ENCODE peak calls at places on chromosomes 5 and 9, in four cellular contexts. C is K562, X is WTC11, B is HepG2. Y is an unnamed sample.

GRCh38 chr5:29769474-29769873 is 1424.0 kb upstream of the CDH6 start:
- DNase-seq in X (no peak), B (no peak), C (no peak), Y (no peak)

GRCh38 chr5:180154821-180155220 is 54.2 kb downstream of the RASGEF1C start:
- DNase-seq in B (no peak), X (no peak), C (no peak), Y (no peak)

GRCh38 chr5:128271859-128272446 is 188.4 kb downstream of the SLC12A2 start:
- DNase-seq in X (no peak), C (no peak), B (no peak), Y (no peak)

GRCh38 chr9:123851851-123852250 is 78.1 kb downstream of the DENND1A start:
- DNase-seq in B (no peak), X (peak), C (no peak), Y (no peak)

GRCh38 chr9:22382331-22382730 is 64.3 kb upstream of the DMRTA1 start:
- DNase-seq in B (no peak), C (no peak), X (no peak), Y (no peak)

GRCh38 chr9:135757356-135757755 is 55.4 kb downstream of the KCNT1 start:
- DNase-seq in X (no peak), C (no peak), B (no peak), Y (no peak)

GRCh38 chr5:93251347-93251746 is 329.7 kb downstream of the NR2F1-AS1 start:
- DNase-seq in C (no peak), X (no peak), B (no peak), Y (no peak)

GRCh38 chr9:96299823-96300222 is 2.2 kb downstream of the HSD17B3 start:
- DNase-seq in X (no peak), B (no peak), C (no peak), Y (no peak)

GRCh38 chr9:18874069-18874468 is 158.9 kb downstream of the SAXO1 start:
- DNase-seq in X (no peak), C (no peak), B (no peak), Y (no peak)

GRCh38 chr5:124402144-124402581 is 344.3 kb downstream of the ZNF608 start:
- DNase-seq in B (no peak), X (no peak), C (no peak), Y (no peak)

GRCh38 chr9:20558609-20559016 is 63.7 kb downstream of the MLLT3 start:
- DNase-seq in C (no peak), B (no peak), X (no peak), Y (no peak)

GRCh38 chr5:179257190-179257741 is 88.0 kb downstream of the ADAMTS2 start:
- DNase-seq in X (peak), C (no peak), B (no peak), Y (no peak)

GRCh38 chr5:75050415-75050814 is 1.9 kb downstream of the GCNT4 start:
- DNase-seq in C (peak), B (peak), X (peak), Y (no peak)

GRCh38 chr9:6911901-6912650 is 154.3 kb downstream of the KDM4C start:
- DNase-seq in B (no peak), X (no peak), C (no peak), Y (no peak)

GRCh38 chr5:139223481-139223880 is 25.3 kb upstream of the SIL1 start:
- DNase-seq in X (no peak), C (no peak), B (no peak), Y (no peak)

GRCh38 chr9:131727184-131727785 is 12.6 kb downstream of the RAPGEF1 start:
- DNase-seq in X (no peak), B (no peak), C (no peak), Y (no peak)

GRCh38 chr9:37209431-37210386 is 89.3 kb downstream of the ZCCHC7 start:
- DNase-seq in X (no peak), B (peak), C (no peak), Y (no peak)

GRCh38 chr5:67035098-67035740 is 161.4 kb downstream of the CD180 start:
- DNase-seq in X (no peak), B (no peak), C (no peak), Y (no peak)

GRCh38 chr9:111483419-111483861 is 743 bp downstream of the ECPAS start:
- DNase-seq in C (peak), X (no peak), B (peak), Y (no peak)

GRCh38 chr5:173464813-173465212 is 136.6 kb upstream of the STC2 start:
- DNase-seq in X (no peak), C (no peak), B (no peak), Y (no peak)
- TF ChIP-seq TCF7 in X (no peak), C (no peak), B (no peak), Y (no peak)

GRCh38 chr9:76984476-76984875 is 35.0 kb upstream of the FOXB2 start:
- DNase-seq in B (no peak), X (no peak), C (no peak), Y (no peak)

GRCh38 chr9:76985581-76985980 is 33.9 kb upstream of the FOXB2 start:
- DNase-seq in C (no peak), X (no peak), B (no peak), Y (no peak)

GRCh38 chr9:76988941-76989340 is 30.5 kb upstream of the FOXB2 start:
- DNase-seq in B (no peak), X (no peak), C (no peak), Y (no peak)

GRCh38 chr9:76989501-76989900 is 30.0 kb upstream of the FOXB2 start:
- DNase-seq in B (no peak), C (no peak), X (no peak), Y (no peak)

DNA sequence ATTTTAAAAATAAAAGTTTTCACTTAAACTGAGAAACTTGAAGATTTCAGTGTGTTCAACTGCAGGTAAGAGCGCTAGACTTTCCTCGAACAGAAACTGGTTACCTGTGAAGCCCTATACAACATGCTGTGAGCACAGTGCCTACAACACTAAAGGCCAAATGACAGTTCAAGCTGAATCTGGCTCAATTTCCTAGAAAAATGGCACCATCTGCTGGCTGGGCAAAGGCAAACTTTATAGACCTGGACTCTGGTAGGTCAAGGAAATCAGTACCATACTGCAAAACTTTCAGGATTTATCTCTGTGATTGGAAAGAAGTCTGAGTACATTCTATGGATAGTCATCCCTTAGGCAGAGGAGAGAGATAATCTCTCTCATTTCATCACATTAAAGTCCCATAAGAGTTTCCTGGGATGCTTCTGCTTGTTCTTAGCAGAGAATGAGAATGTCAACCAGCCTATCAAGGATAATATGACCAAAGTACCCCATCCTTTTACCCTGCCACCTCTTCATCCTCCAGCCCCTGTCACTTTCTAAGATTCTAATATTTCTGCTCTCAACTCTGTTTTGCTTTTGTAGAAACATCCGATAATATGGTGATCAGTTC is 31.8 kb upstream of the FOXB2 start:
- DNase-seq in X (peak), C (peak), B (peak), Y (peak)
- TF ChIP-seq TCF7 in X (no peak), C (no peak), B (no peak), Y (no peak)

DNA sequence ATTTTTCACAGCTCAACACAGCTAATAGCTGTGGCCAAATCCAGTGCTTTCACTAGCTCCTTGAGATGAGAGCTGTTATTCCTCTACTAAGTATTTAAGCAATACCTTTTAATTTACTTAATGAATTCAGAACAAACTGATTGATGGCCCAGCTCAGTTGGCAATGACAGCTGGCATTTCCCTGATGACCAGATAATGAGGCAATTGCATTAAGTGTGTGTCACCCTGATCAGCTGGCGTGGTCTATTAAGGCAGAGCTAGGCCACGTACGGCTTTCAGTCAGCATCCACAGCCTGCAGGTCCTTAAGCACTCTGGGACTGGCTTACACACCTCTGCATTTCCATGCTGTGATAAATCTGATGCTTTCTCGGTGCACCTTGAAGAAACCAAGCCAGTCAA is 34.4 kb downstream of the TTLL11 start:
- DNase-seq in B (no peak), C (no peak), X (no peak), Y (no peak)
- TF ChIP-seq TCF7 in B (no peak), C (no peak), X (no peak), Y (no peak)

GRCh38 chr5:111996574-111996973 is 239.6 kb upstream of the NREP start:
- DNase-seq in C (no peak), B (no peak), X (no peak), Y (no peak)

GRCh38 chr5:111998871-111999270 is 241.9 kb upstream of the NREP start:
- DNase-seq in C (no peak), B (no peak), X (no peak), Y (no peak)

GRCh38 chr5:112002368-112002767 is 245.4 kb upstream of the NREP start:
- DNase-seq in X (no peak), C (no peak), B (no peak), Y (no peak)

GRCh38 chr5:111997308-111998159 is 240.5 kb upstream of the NREP start:
- DNase-seq in X (no peak), B (no peak), C (no peak), Y (no peak)

GRCh38 chr5:111999286-111999685 is 242.3 kb upstream of the NREP start:
- DNase-seq in X (no peak), C (no peak), B (no peak), Y (no peak)
- TF ChIP-seq TCF7 in X (no peak), C (no peak), B (no peak), Y (no peak)

DNA sequence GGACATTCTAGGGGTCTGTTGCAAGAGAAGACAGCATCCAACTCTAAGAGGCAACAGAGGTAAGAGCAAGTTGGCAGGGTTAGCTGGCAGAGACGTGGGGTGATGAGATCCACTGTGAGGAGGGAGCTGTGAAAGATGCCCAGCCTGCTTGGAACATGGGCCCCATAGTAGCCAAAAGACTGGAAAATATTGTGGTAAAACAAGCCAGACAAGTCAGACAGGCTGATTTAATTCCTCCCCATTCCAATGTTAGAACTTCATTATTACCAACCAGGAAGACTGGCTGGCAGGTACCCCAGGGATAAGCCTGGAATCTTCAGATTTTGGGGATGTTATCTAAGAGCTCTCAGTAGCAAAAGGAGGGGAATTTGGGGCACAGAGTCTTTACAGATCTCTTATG is 181.3 kb downstream of the SEC61B start:
- DNase-seq in B (no peak), C (no peak), X (no peak), Y (no peak)
- TF ChIP-seq TCF7 in B (no peak), C (no peak), X (no peak), Y (no peak)

DNA sequence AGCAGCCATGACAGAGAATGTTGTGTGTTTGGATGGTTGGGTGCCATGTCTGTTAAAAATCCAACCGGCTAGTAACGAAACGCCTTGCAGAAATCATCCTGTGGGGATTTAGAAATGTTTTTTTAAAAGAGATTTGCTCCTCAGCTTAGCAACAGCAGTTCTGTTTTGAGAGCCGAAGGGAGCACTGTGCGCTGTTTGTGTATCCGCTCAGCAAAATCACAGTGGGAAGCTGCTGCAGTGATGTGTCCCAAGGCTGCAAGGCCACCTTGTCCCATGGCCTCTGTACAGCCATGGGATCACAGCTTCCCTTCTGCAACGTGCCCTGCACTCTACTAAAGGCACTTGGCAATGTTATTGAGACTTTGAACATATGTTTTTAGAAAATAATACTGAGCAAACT is 40.9 kb downstream of the TRIO start:
- DNase-seq in B (no peak), X (no peak), C (no peak), Y (no peak)
- TF ChIP-seq TCF7 in B (no peak), X (no peak), C (no peak), Y (no peak)